ENCODE peak calls at places on chromosomes 7 and 10, in ten cellular contexts. One of them, this sample, is unnamed.

GRCh38 chr10:99304027-99304856 is 24.9 kb upstream of the CNNM1 start:
- DNase-seq in spleen: no peak
- DNase-seq in BE2C: no peak
- DNase-seq in upper lobe of right lung: no peak
- DNase-seq in fibroblast of the aortic adventitia: no peak
- DNase-seq in PC-9: no peak
- DNase-seq in HCT116: no peak
- DNase-seq in OCI-LY7: no peak
- DNase-seq in fibroblast of mammary gland: no peak
- DNase-seq in IMR-90: no peak
- DNase-seq in this sample: peak

GRCh38 chr7:129492406-129492805 is 9.9 kb upstream of the SMKR1 start:
- DNase-seq in OCI-LY7: no peak
- DNase-seq in HCT116: no peak
- DNase-seq in upper lobe of right lung: no peak
- DNase-seq in BE2C: no peak
- DNase-seq in IMR-90: no peak
- DNase-seq in spleen: no peak
- DNase-seq in PC-9: no peak
- DNase-seq in fibroblast of mammary gland: peak
- DNase-seq in fibroblast of the aortic adventitia: no peak
- DNase-seq in this sample: peak

GRCh38 chr7:151905322-151905721 is 28.4 kb upstream of the PRKAG2 start:
- DNase-seq in OCI-LY7: no peak
- DNase-seq in BE2C: no peak
- DNase-seq in PC-9: no peak
- DNase-seq in IMR-90: no peak
- DNase-seq in fibroblast of mammary gland: no peak
- DNase-seq in HCT116: no peak
- DNase-seq in spleen: peak
- DNase-seq in upper lobe of right lung: no peak
- DNase-seq in fibroblast of the aortic adventitia: no peak
- DNase-seq in this sample: no peak

GRCh38 chr10:97319671-97320479 is 804 bp downstream of the FRAT1 start:
- DNase-seq in IMR-90: no peak
- DNase-seq in HCT116: no peak
- DNase-seq in upper lobe of right lung: peak
- DNase-seq in BE2C: peak
- DNase-seq in fibroblast of mammary gland: peak
- DNase-seq in fibroblast of the aortic adventitia: no peak
- DNase-seq in spleen: peak
- DNase-seq in OCI-LY7: peak
- DNase-seq in PC-9: no peak
- DNase-seq in this sample: no peak

GRCh38 chr7:107614425-107614824 is 34.4 kb downstream of the BCAP29 start:
- DNase-seq in upper lobe of right lung: no peak
- DNase-seq in OCI-LY7: no peak
- DNase-seq in IMR-90: peak
- DNase-seq in PC-9: peak
- DNase-seq in spleen: no peak
- DNase-seq in fibroblast of mammary gland: peak
- DNase-seq in fibroblast of the aortic adventitia: peak
- DNase-seq in BE2C: no peak
- DNase-seq in HCT116: no peak
- DNase-seq in this sample: peak

GRCh38 chr7:48875300-48875916 is 48.9 kb upstream of the CDC14C start:
- DNase-seq in spleen: no peak
- DNase-seq in OCI-LY7: no peak
- DNase-seq in HCT116: no peak
- DNase-seq in fibroblast of the aortic adventitia: peak
- DNase-seq in upper lobe of right lung: peak
- DNase-seq in PC-9: no peak
- DNase-seq in IMR-90: no peak
- DNase-seq in BE2C: no peak
- DNase-seq in fibroblast of mammary gland: peak
- DNase-seq in this sample: peak

GRCh38 chr7:50869108-50869716 is 86.5 kb upstream of the GRB10 start:
- DNase-seq in fibroblast of mammary gland: peak
- DNase-seq in upper lobe of right lung: no peak
- DNase-seq in spleen: no peak
- DNase-seq in fibroblast of the aortic adventitia: peak
- DNase-seq in OCI-LY7: no peak
- DNase-seq in HCT116: peak
- DNase-seq in BE2C: no peak
- DNase-seq in IMR-90: peak
- DNase-seq in PC-9: peak
- DNase-seq in this sample: peak

GRCh38 chr7:112789824-112790650 is at the start of gene TMEM168:
- DNase-seq in IMR-90: peak
- DNase-seq in PC-9: peak
- DNase-seq in fibroblast of mammary gland: peak
- DNase-seq in HCT116: peak
- DNase-seq in fibroblast of the aortic adventitia: peak
- DNase-seq in OCI-LY7: peak
- DNase-seq in spleen: peak
- DNase-seq in upper lobe of right lung: peak
- DNase-seq in BE2C: peak
- DNase-seq in this sample: peak

GRCh38 chr7:151248191-151249033 is at the start of gene SMARCD3:
- DNase-seq in HCT116: no peak
- DNase-seq in IMR-90: peak
- DNase-seq in BE2C: peak
- DNase-seq in OCI-LY7: peak
- DNase-seq in spleen: peak
- DNase-seq in fibroblast of the aortic adventitia: peak
- DNase-seq in fibroblast of mammary gland: peak
- DNase-seq in upper lobe of right lung: peak
- DNase-seq in PC-9: no peak
- DNase-seq in this sample: peak

GRCh38 chr10:20017961-20018360 is 201.7 kb downstream of the PLXDC2 start:
- DNase-seq in upper lobe of right lung: no peak
- DNase-seq in HCT116: no peak
- DNase-seq in IMR-90: peak
- DNase-seq in fibroblast of mammary gland: peak
- DNase-seq in fibroblast of the aortic adventitia: no peak
- DNase-seq in PC-9: no peak
- DNase-seq in BE2C: no peak
- DNase-seq in OCI-LY7: no peak
- DNase-seq in spleen: no peak
- DNase-seq in this sample: no peak

DNA sequence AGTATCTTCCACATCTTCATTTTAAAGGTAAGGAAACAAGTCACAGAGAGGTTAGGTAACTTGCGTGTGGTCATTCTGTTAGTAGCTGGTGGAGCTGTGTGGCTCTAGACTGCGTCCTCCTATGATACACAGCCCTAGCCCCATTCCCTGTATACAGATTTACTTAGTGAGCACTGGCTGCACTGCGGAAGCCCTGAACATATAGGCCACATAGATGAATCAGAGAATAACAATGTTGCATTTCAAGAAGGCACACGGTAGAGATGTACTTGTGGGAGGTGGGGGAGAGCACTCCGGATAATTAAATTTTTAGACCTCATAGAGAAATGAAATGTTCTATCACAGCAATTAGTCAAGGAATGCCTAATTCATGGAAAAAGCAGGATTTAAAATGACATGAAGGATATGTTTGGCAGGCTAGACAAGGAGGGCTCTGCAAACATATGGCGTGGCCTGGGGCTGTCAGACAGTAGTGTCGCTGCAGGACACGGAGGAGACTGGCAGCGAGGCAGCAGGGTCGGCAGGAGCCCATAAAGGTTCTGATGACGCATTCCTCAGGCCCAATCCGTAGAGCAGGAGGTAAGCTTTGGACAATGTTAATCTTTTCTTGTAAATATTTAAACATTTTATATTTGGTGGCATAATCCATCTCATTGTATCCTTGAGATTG is 29.5 kb downstream of the RAB11FIP2 start:
- DNase-seq in fibroblast of mammary gland: no peak
- DNase-seq in HCT116: no peak
- DNase-seq in OCI-LY7: no peak
- DNase-seq in upper lobe of right lung: no peak
- DNase-seq in fibroblast of the aortic adventitia: no peak
- DNase-seq in BE2C: no peak
- DNase-seq in spleen: no peak
- DNase-seq in PC-9: no peak
- DNase-seq in IMR-90: no peak
- DNase-seq in this sample: no peak
- H3K4me3 ChIP-seq in fibroblast of mammary gland: no peak
- H3K4me3 ChIP-seq in HCT116: no peak
- H3K4me3 ChIP-seq in OCI-LY7: no peak
- H3K4me3 ChIP-seq in upper lobe of right lung: no peak
- H3K4me3 ChIP-seq in fibroblast of the aortic adventitia: no peak
- H3K4me3 ChIP-seq in BE2C: no peak
- H3K4me3 ChIP-seq in spleen: no peak
- H3K4me3 ChIP-seq in PC-9: no peak
- H3K4me3 ChIP-seq in IMR-90: no peak
- H3K4me3 ChIP-seq in this sample: no peak

GRCh38 chr10:6875229-6875544 is 295.1 kb upstream of the PRKCQ start:
- DNase-seq in upper lobe of right lung: no peak
- DNase-seq in PC-9: no peak
- DNase-seq in spleen: no peak
- DNase-seq in OCI-LY7: no peak
- DNase-seq in IMR-90: no peak
- DNase-seq in fibroblast of the aortic adventitia: no peak
- DNase-seq in BE2C: no peak
- DNase-seq in fibroblast of mammary gland: no peak
- DNase-seq in HCT116: no peak
- DNase-seq in this sample: no peak

GRCh38 chr10:6877351-6878066 is 297.4 kb upstream of the PRKCQ start:
- DNase-seq in fibroblast of the aortic adventitia: no peak
- DNase-seq in OCI-LY7: no peak
- DNase-seq in upper lobe of right lung: no peak
- DNase-seq in IMR-90: no peak
- DNase-seq in PC-9: no peak
- DNase-seq in fibroblast of mammary gland: no peak
- DNase-seq in BE2C: no peak
- DNase-seq in HCT116: no peak
- DNase-seq in spleen: no peak
- DNase-seq in this sample: no peak

DNA sequence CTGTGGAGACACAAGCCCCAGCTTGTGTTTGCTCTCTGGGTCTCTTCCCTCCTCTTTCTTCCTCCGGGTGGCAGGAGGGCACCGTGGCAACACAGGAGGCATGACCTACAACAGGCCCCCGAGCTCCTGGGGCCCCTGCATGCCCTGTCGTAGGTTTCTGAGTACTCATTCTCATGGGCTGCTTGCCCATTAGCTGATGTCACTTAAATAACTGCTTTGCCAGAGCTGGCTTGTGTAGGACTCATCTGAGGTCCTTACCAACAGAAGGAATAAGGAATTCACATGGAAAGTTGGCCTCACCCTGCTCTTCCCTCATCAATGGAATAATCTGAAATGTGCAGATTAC is 298.0 kb upstream of the PRKCQ start:
- DNase-seq in IMR-90: no peak
- DNase-seq in BE2C: no peak
- DNase-seq in PC-9: no peak
- DNase-seq in fibroblast of mammary gland: peak
- DNase-seq in fibroblast of the aortic adventitia: peak
- DNase-seq in upper lobe of right lung: no peak
- DNase-seq in OCI-LY7: peak
- DNase-seq in HCT116: no peak
- DNase-seq in spleen: no peak
- DNase-seq in this sample: peak
- TF ChIP-seq CTCF in IMR-90: no peak
- TF ChIP-seq CTCF in BE2C: no peak
- TF ChIP-seq CTCF in PC-9: no peak
- TF ChIP-seq CTCF in fibroblast of mammary gland: no peak
- TF ChIP-seq CTCF in fibroblast of the aortic adventitia: no peak
- TF ChIP-seq CTCF in upper lobe of right lung: no peak
- TF ChIP-seq CTCF in OCI-LY7: peak
- TF ChIP-seq CTCF in HCT116: no peak
- TF ChIP-seq CTCF in spleen: no peak
- TF ChIP-seq CTCF in this sample: no peak

DNA sequence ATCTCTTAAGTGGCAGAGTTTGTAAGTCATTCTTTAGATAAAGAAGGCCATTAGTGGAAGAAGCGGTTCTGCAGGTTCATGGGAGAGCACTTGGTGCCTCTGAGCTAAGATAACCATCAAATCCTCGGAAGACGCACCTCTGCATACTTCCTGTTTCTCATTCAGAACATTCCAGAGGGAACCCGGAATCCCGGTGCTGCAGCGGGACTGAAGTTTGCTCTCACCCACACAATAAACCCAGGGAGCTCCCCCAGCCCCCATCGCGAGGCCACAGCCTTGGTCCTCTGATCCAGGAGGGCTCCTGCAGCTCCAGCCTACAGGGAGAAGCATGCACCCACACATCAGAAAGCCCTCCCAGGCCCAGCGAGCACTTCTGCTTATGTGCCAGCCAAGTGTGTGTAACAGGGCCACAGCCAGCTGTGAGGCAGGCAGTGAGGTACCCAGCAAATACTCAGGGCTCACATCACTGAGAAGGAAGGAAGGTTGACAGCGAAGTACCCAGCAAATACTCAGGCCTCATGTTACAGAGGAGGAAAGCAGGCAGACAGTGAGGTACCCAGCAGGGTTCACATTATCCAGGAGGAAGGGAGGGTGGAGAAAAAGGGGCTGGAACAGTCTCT is 142.4 kb downstream of the DIP2C start:
- DNase-seq in HCT116: no peak
- DNase-seq in upper lobe of right lung: no peak
- DNase-seq in fibroblast of mammary gland: no peak
- DNase-seq in IMR-90: peak
- DNase-seq in BE2C: no peak
- DNase-seq in fibroblast of the aortic adventitia: no peak
- DNase-seq in spleen: no peak
- DNase-seq in PC-9: peak
- DNase-seq in OCI-LY7: peak
- DNase-seq in this sample: no peak
- H3K4me3 ChIP-seq in HCT116: no peak
- H3K4me3 ChIP-seq in upper lobe of right lung: no peak
- H3K4me3 ChIP-seq in fibroblast of mammary gland: no peak
- H3K4me3 ChIP-seq in IMR-90: no peak
- H3K4me3 ChIP-seq in BE2C: no peak
- H3K4me3 ChIP-seq in fibroblast of the aortic adventitia: no peak
- H3K4me3 ChIP-seq in spleen: no peak
- H3K4me3 ChIP-seq in PC-9: no peak
- H3K4me3 ChIP-seq in OCI-LY7: no peak
- H3K4me3 ChIP-seq in this sample: no peak

DNA sequence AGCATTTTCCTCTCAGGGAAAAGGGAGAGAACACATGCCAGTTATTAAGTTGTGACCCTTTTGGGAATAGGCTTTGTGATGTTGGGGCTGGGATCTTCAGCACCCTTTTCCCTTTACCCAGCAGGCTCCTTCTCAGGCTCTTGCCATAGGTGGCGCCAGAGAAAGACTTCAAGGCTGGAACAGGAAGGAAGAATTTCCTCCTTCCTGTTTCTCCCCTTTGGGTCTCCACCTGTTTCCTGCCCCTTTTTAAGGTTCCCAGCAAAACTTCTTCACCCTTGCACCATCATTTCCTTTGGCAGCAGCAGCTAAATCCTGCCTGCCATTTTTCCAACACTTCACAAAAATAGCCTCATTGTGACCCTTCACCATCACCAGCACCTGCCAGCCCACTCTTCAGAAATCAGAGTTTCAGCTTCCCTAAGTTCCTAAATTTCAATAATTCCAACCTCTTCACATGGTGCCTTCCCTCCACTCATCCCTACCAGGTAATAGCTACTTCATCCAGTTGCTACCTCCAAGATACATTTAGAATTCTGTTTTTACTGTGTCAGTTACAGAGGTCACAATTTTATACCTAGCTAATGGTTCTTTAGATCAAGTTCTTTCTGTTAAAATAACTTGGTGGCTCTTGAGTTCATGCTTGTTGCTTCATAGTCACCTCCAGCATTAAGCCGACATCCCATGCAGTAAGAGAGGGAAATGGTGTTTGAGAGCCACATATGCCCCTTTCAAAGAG is 22.4 kb upstream of the FOXK1 start:
- DNase-seq in spleen: no peak
- DNase-seq in BE2C: peak
- DNase-seq in fibroblast of mammary gland: no peak
- DNase-seq in HCT116: peak
- DNase-seq in upper lobe of right lung: no peak
- DNase-seq in fibroblast of the aortic adventitia: no peak
- DNase-seq in IMR-90: no peak
- DNase-seq in OCI-LY7: peak
- DNase-seq in PC-9: no peak
- DNase-seq in this sample: no peak
- TF ChIP-seq CTCF in spleen: no peak
- TF ChIP-seq CTCF in BE2C: peak
- TF ChIP-seq CTCF in fibroblast of mammary gland: peak
- TF ChIP-seq CTCF in HCT116: peak
- TF ChIP-seq CTCF in upper lobe of right lung: peak
- TF ChIP-seq CTCF in fibroblast of the aortic adventitia: no peak
- TF ChIP-seq CTCF in IMR-90: no peak
- TF ChIP-seq CTCF in OCI-LY7: peak
- TF ChIP-seq CTCF in PC-9: no peak
- TF ChIP-seq CTCF in this sample: no peak